ENCODE peak calls at places on chromosomes 12 and 14, in eight cellular contexts. P is left ventricle myocardium inferior, I is pancreas, V is stomach, G is Peyer's patch, H is psoas muscle, Z is ovary, X is colonic mucosa. M is an unnamed sample.

GRCh38 chr14:56474419-56475022 is 105.1 kb upstream of the TMEM260 start:
- DNase-seq in Z (no peak), V (no peak), P (no peak), X (no peak), I (no peak), G (no peak), H (no peak), M (no peak)

GRCh38 chr12:18146375-18146774 is 56.4 kb upstream of the RERGL start:
- DNase-seq in H (no peak), X (no peak), G (no peak), I (no peak), P (no peak), Z (no peak), V (no peak), M (no peak)

GRCh38 chr12:82174936-82175335 is 183.3 kb downstream of the CCDC59 start:
- DNase-seq in X (no peak), I (peak; percentile 24), P (no peak), V (no peak), H (no peak), G (no peak), Z (no peak), M (no peak)

GRCh38 chr12:112107728-112108447 is 695 bp downstream of the NAA25 start:
- DNase-seq in I (peak; percentile 31), V (no peak), G (peak; percentile 48), X (peak; percentile 42), Z (peak; percentile 52), H (peak; percentile 71), P (no peak), M (peak; percentile 33)

GRCh38 chr12:79426121-79426520 is 264.6 kb downstream of the PAWR start:
- DNase-seq in I (no peak), X (no peak), Z (no peak), G (no peak), P (no peak), V (no peak), H (no peak), M (no peak)

GRCh38 chr14:79293482-79293881 is 917.8 kb downstream of the DIO2 start:
- DNase-seq in I (no peak), V (no peak), P (no peak), H (no peak), G (no peak), X (no peak), Z (no peak), M (no peak)

GRCh38 chr14:53953002-53953827 is 3.4 kb downstream of the BMP4 start:
- DNase-seq in Z (peak; percentile 91), V (peak; percentile 69), I (peak; percentile 76), H (peak; percentile 91), G (peak; percentile 83), P (peak; percentile 88), X (peak; percentile 88), M (peak; percentile 86)

GRCh38 chr12:103181366-103182152 is 224.1 kb downstream of the ASCL1 start:
- DNase-seq in X (no peak), G (no peak), H (no peak), V (no peak), Z (no peak), P (no peak), I (no peak), M (no peak)

GRCh38 chr14:55103005-55103640 is 25.9 kb upstream of the LGALS3 start:
- DNase-seq in P (peak; percentile 70), V (peak; percentile 84), G (peak; percentile 93), X (peak; percentile 96), H (peak; percentile 85), Z (peak; percentile 80), I (peak; percentile 68), M (peak; percentile 89)

GRCh38 chr12:109109756-109110350 is 6.5 kb upstream of the ACACB start:
- DNase-seq in V (no peak), H (no peak), Z (no peak), X (no peak), G (no peak), P (no peak), I (no peak), M (no peak)

GRCh38 chr14:104403421-104404220 is 175.9 kb upstream of the C14orf180 start:
- DNase-seq in H (no peak), V (peak; percentile 20), X (peak; percentile 11), I (no peak), P (no peak), G (no peak), Z (no peak), M (peak; percentile 24)

GRCh38 chr12:31897791-31898503 is 61.3 kb upstream of the RESF1 start:
- DNase-seq in H (no peak), Z (no peak), G (peak; percentile 55), V (peak; percentile 53), X (no peak), P (peak; percentile 40), I (peak; percentile 24), M (no peak)

GRCh38 chr14:72892879-72893635 is 844 bp downstream of the DPF3 start:
- DNase-seq in G (peak; percentile 56), V (no peak), H (peak; percentile 67), I (peak; percentile 24), X (peak; percentile 56), P (peak; percentile 26), Z (peak; percentile 61), M (no peak)

GRCh38 chr12:55965941-55966407 is at the start of gene PMEL:
- DNase-seq in I (no peak), X (peak; percentile 36), H (no peak), V (no peak), G (no peak), Z (no peak), P (no peak), M (no peak)

GRCh38 chr12:116059901-116060300 is 217.6 kb downstream of the MED13L start:
- DNase-seq in X (no peak), H (no peak), V (no peak), Z (no peak), P (no peak), G (no peak), I (no peak), M (no peak)

GRCh38 chr12:17759982-17760381 is 330.0 kb downstream of the RERGL start:
- DNase-seq in Z (no peak), I (no peak), G (no peak), X (no peak), V (no peak), P (no peak), H (no peak), M (no peak)

GRCh38 chr14:53842938-53843337 is 113.7 kb downstream of the BMP4 start:
- DNase-seq in P (no peak), Z (no peak), I (peak; percentile 25), V (no peak), G (no peak), X (no peak), H (no peak), M (no peak)

GRCh38 chr14:64725360-64725815 is 21.2 kb downstream of the PLEKHG3 start:
- DNase-seq in V (no peak), P (peak; percentile 17), X (no peak), I (no peak), G (no peak), Z (no peak), H (peak; percentile 30), M (no peak)

GRCh38 chr14:64726585-64726890 is 22.3 kb downstream of the PLEKHG3 start:
- DNase-seq in P (peak; percentile 13), V (peak; percentile 62), G (peak; percentile 91), Z (no peak), X (peak; percentile 94), I (peak; percentile 85), H (peak; percentile 42), M (no peak)

GRCh38 chr14:64727551-64728071 is 23.4 kb downstream of the PLEKHG3 start:
- DNase-seq in H (peak; percentile 42), P (peak; percentile 14), I (no peak), G (no peak), Z (no peak), V (no peak), X (no peak), M (no peak)

GRCh38 chr14:64724578-64724930 is 20.3 kb downstream of the PLEKHG3 start:
- DNase-seq in I (no peak), P (peak; percentile 5), H (no peak), G (no peak), Z (no peak), V (no peak), X (no peak), M (no peak)

GRCh38 chr14:64725879-64726584 is 21.8 kb downstream of the PLEKHG3 start:
- DNase-seq in V (no peak), Z (no peak), H (no peak), I (no peak), P (peak; percentile 1), X (no peak), G (peak; percentile 26), M (no peak)
- H3K27ac ChIP-seq in V (peak overlapping the region; percentile 41), Z (no peak overlapping the region), H (no peak overlapping the region), I (peak overlapping the region; percentile 29), P (peak overlapping the region; percentile 61), X (peak overlapping the region; percentile 76), G (no peak overlapping the region), M (no peak overlapping the region)

GRCh38 chr12:62732861-62733427 is 202.0 kb downstream of the PPM1H start:
- DNase-seq in I (no peak), H (no peak), P (no peak), G (no peak), X (no peak), V (no peak), Z (no peak), M (no peak)
- TF ChIP-seq CTCF in I (no peak), H (no peak), P (no peak), G (no peak), X (no peak), V (no peak), Z (no peak), M (no peak)

GRCh38 chr12:124792961-124793441 is 70.7 kb downstream of the SCARB1 start:
- DNase-seq in X (no peak), I (no peak), Z (no peak), P (no peak), V (no peak), G (no peak), H (no peak), M (no peak)
- H3K27ac ChIP-seq in X (no peak overlapping the region), I (no peak overlapping the region), Z (no peak overlapping the region), P (no peak overlapping the region), V (no peak overlapping the region), G (no peak overlapping the region), H (no peak overlapping the region), M (no peak overlapping the region)

GRCh38 chr12:48105867-48106563 is at the start of gene SENP1:
- DNase-seq in V (peak; percentile 88), Z (peak; percentile 93), G (peak; percentile 95), X (peak; percentile 89), I (peak; percentile 90), H (peak; percentile 95), P (peak; percentile 90), M (peak; percentile 89)
- TF ChIP-seq CTCF in V (no peak), Z (peak; percentile 20), G (peak; percentile 50), X (no peak), I (no peak), H (no peak), P (peak; percentile 56), M (no peak)

GRCh38 chr12:96237035-96237434 is 42.9 kb downstream of the ELK3 start:
- DNase-seq in X (no peak), P (no peak), G (no peak), I (no peak), Z (no peak), V (no peak), H (no peak), M (no peak)
- H3K27ac ChIP-seq in X (peak overlapping the region; percentile 60), P (peak overlapping the region; percentile 86), G (peak overlapping the region; percentile 55), I (no peak overlapping the region), Z (peak overlapping the region; percentile 29), V (peak overlapping the region; percentile 82), H (no peak overlapping the region), M (peak overlapping the region; percentile 58)

GRCh38 chr12:80860206-80860605 is 77.5 kb downstream of the LIN7A start:
- DNase-seq in I (no peak), H (no peak), V (no peak), P (no peak), Z (no peak), X (no peak), G (no peak), M (no peak)
- TF ChIP-seq CTCF in I (no peak), H (no peak), V (no peak), P (no peak), Z (no peak), X (no peak), G (no peak), M (no peak)

GRCh38 chr12:3083949-3084348 is 6.8 kb downstream of the TSPAN9 start:
- DNase-seq in X (no peak), V (no peak), P (no peak), Z (no peak), G (no peak), H (no peak), I (no peak), M (no peak)
- H3K27ac ChIP-seq in X (no peak overlapping the region), V (no peak overlapping the region), P (peak overlapping the region; percentile 95), Z (no peak overlapping the region), G (no peak overlapping the region), H (peak overlapping the region; percentile 30), I (no peak overlapping the region), M (peak overlapping the region; percentile 47)

M was measured in lung.